ENCODE peak calls at places on chromosomes 16 and 17, in ten cellular contexts. M, L, T, S, N, H, Y, J, X and I are unnamed samples.

GRCh38 chr17:35006961-35007360 is 26.6 kb downstream of the LIG3 start:
- DNase-seq in M (no peak), L (no peak), T (no peak), S (no peak), N (no peak), H (no peak), Y (no peak), J (no peak), X (no peak), I (no peak)

GRCh38 chr17:76772842-76773521 is 35.1 kb downstream of the MFSD11 start:
- DNase-seq in M (no peak), L (peak; percentile 64), T (no peak), S (no peak), N (no peak), H (peak; percentile 55), Y (no peak), J (no peak), X (no peak), I (no peak)

GRCh38 chr17:81245024-81245664 is 6.0 kb downstream of the NDUFAF8 start:
- DNase-seq in M (no peak), L (no peak), T (no peak), S (no peak), N (no peak), H (no peak), Y (no peak), J (no peak), X (peak; percentile 67), I (no peak)

GRCh38 chr17:1905190-1905919 is 75.5 kb downstream of the RPA1 start:
- DNase-seq in M (no peak), L (peak; percentile 54), T (no peak), S (no peak), N (no peak), H (no peak), Y (no peak), J (no peak), X (no peak), I (no peak)

GRCh38 chr16:54846761-54847160 is 83.9 kb upstream of the IRX5 start:
- DNase-seq in M (no peak), L (no peak), T (no peak), S (no peak), N (no peak), H (peak; percentile 8), Y (no peak), J (no peak), X (no peak), I (no peak)

GRCh38 chr17:57289130-57289529 is 32.8 kb downstream of the MSI2 start:
- DNase-seq in M (no peak), L (no peak), T (no peak), S (no peak), N (no peak), H (no peak), Y (no peak), J (no peak), X (no peak), I (no peak)

GRCh38 chr17:29973005-29973404 is 31.6 kb downstream of the EFCAB5 start:
- DNase-seq in M (no peak), L (no peak), T (no peak), S (no peak), N (no peak), H (no peak), Y (no peak), J (no peak), X (no peak), I (peak; percentile 52)

GRCh38 chr17:7043544-7044268 is at the start of gene SLC16A11:
- DNase-seq in M (no peak), L (peak; percentile 75), T (no peak), S (peak; percentile 48), N (no peak), H (no peak), Y (no peak), J (peak; percentile 59), X (peak; percentile 91), I (peak; percentile 58)

GRCh38 chr16:77869997-77870813 is 81.8 kb downstream of the VAT1L start:
- DNase-seq in M (no peak), L (no peak), T (no peak), S (no peak), N (no peak), H (no peak), Y (no peak), J (no peak), X (no peak), I (peak; percentile 45)

GRCh38 chr17:57370051-57370581 is 113.8 kb downstream of the MSI2 start:
- DNase-seq in M (no peak), L (peak; percentile 31), T (no peak), S (no peak), N (no peak), H (peak; percentile 91), Y (no peak), J (no peak), X (no peak), I (no peak)

GRCh38 chr17:64336760-64337413 is 53.8 kb downstream of the PECAM1 start:
- DNase-seq in M (no peak), L (no peak), T (no peak), S (no peak), N (no peak), H (no peak), Y (no peak), J (no peak), X (no peak), I (no peak)

GRCh38 chr17:16491131-16491702 is 776 bp downstream of the LRRC75A start:
- DNase-seq in M (no peak), L (peak; percentile 54), T (no peak), S (peak; percentile 21), N (no peak), H (no peak), Y (no peak), J (peak; percentile 28), X (no peak), I (peak; percentile 29)

GRCh38 chr16:55502801-55503366 is 6.0 kb upstream of the LPCAT2 start:
- DNase-seq in M (peak; percentile 95), L (peak; percentile 78), T (peak; percentile 95), S (peak; percentile 96), N (peak; percentile 96), H (peak; percentile 68), Y (no peak), J (peak; percentile 97), X (peak; percentile 63), I (peak; percentile 93)

GRCh38 chr16:48133455-48134226 is 22.2 kb downstream of the ABCC12 start:
- DNase-seq in M (no peak), L (no peak), T (no peak), S (no peak), N (no peak), H (no peak), Y (no peak), J (peak; percentile 60), X (no peak), I (no peak)

GRCh38 chr17:10051112-10051511 is 146.0 kb upstream of the RCVRN start:
- DNase-seq in M (no peak), L (no peak), T (no peak), S (no peak), N (no peak), H (no peak), Y (no peak), J (no peak), X (no peak), I (no peak)

GRCh38 chr17:40355804-40356758 is 8.5 kb downstream of the GJD3 start:
- DNase-seq in M (peak; percentile 87), L (no peak), T (no peak), S (peak; percentile 53), N (no peak), H (no peak), Y (no peak), J (no peak), X (no peak), I (no peak)

GRCh38 chr17:76265624-76266243 is 586 bp downstream of the UBALD2 start:
- DNase-seq in M (peak; percentile 86), L (peak; percentile 84), T (no peak), S (peak; percentile 55), N (peak; percentile 40), H (peak; percentile 53), Y (peak; percentile 64), J (peak; percentile 76), X (peak; percentile 93), I (peak; percentile 62)

GRCh38 chr17:4596636-4597380 is 12.5 kb downstream of the SMTNL2 start:
- DNase-seq in M (no peak), L (no peak), T (no peak), S (no peak), N (no peak), H (no peak), Y (no peak), J (no peak), X (no peak), I (no peak)

GRCh38 chr16:56389554-56389953 is 35.8 kb downstream of the AMFR start:
- DNase-seq in M (no peak), L (no peak), T (no peak), S (no peak), N (no peak), H (peak; percentile 74), Y (no peak), J (no peak), X (no peak), I (no peak)

GRCh38 chr17:45230787-45231480 is 9.2 kb downstream of the FMNL1 start:
- DNase-seq in M (peak; percentile 68), L (peak; percentile 77), T (no peak), S (no peak), N (no peak), H (peak; percentile 72), Y (no peak), J (no peak), X (peak; percentile 66), I (no peak)
- TF ChIP-seq EP300 in M (no peak), L (no peak), T (no peak), S (no peak), N (no peak), H (no peak), Y (no peak), J (no peak), X (no peak), I (no peak)

GRCh38 chr17:48070195-48070594 is 22.0 kb downstream of the NFE2L1 start:
- DNase-seq in M (no peak), L (no peak), T (no peak), S (no peak), N (no peak), H (no peak), Y (no peak), J (no peak), X (no peak), I (no peak)
- H3K4me1 ChIP-seq in M (peaks cover 9% of the 10 kb centered on the region), L (no peaks in the 10 kb centered on the region), T (peaks cover 24% of the 10 kb centered on the region), S (peaks cover 7% of the 10 kb centered on the region), N (peaks cover 45% of the 10 kb centered on the region), H (no peaks in the 10 kb centered on the region), Y (no peaks in the 10 kb centered on the region), J (peaks cover 11% of the 10 kb centered on the region), X (no peaks in the 10 kb centered on the region), I (no peaks in the 10 kb centered on the region)

GRCh38 chr16:79600636-79601091 is at the start of gene MAF:
- DNase-seq in M (peak; percentile 95), L (peak; percentile 69), T (peak; percentile 96), S (peak; percentile 91), N (peak; percentile 88), H (peak; percentile 72), Y (peak; percentile 52), J (peak; percentile 95), X (peak; percentile 92), I (peak; percentile 94)
- TF ChIP-seq EP300 in M (no peak), L (no peak), T (no peak), S (no peak), N (peak; percentile 60), H (no peak), Y (no peak), J (no peak), X (no peak), I (no peak)

DNA sequence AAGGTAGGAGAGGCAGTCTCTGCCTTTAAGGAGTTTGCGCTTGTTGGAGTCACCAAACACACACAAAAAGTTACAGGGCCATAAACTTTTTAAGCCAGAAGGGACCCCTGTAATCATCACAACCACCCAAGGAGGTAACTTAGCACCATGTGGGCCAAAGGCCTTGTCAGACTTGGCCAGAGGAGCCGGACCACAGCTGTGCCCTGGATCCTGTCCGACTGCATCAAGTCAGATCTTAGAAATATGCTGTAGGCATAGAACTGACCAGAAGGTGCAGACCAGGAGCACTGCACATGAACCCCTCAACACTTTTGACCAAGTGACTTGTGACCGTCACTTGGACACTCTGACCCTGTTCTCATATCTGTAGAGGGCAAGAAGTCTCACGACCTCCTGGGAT is 9.8 kb downstream of the AXIN2 start:
- DNase-seq in M (no peak), L (no peak), T (no peak), S (no peak), N (no peak), H (no peak), Y (no peak), J (no peak), X (no peak), I (no peak)
- H3K4me1 ChIP-seq in M (peaks cover 23% of the 10 kb centered on the region), L (peaks cover 13% of the 10 kb centered on the region), T (no peaks in the 10 kb centered on the region), S (peaks cover 30% of the 10 kb centered on the region), N (peaks cover 43% of the 10 kb centered on the region), H (peaks cover 16% of the 10 kb centered on the region), Y (no peaks in the 10 kb centered on the region), J (no peaks in the 10 kb centered on the region), X (peaks cover 26% of the 10 kb centered on the region), I (peaks cover 43% of the 10 kb centered on the region)